ENCODE peak calls at places on chromosomes 11 and 22, in ten cellular contexts. One of them, this sample, is unnamed.

GRCh38 chr22:46812786-46813185 is 50.3 kb downstream of the TBC1D22A start:
- DNase-seq in fibroblast of the aortic adventitia: no peak
- DNase-seq in astrocyte of the spinal cord: no peak
- DNase-seq in heart right ventricle: no peak
- DNase-seq in right atrium auricular region: no peak
- DNase-seq in OCI-LY7: no peak
- DNase-seq in neural progenitor cell: no peak
- DNase-seq in sigmoid colon: no peak
- DNase-seq in right lobe of liver: no peak
- DNase-seq in mucosa of descending colon: peak
- DNase-seq in this sample: no peak

GRCh38 chr11:210122-210802 is 2.8 kb downstream of the RIC8A start:
- DNase-seq in fibroblast of the aortic adventitia: peak
- DNase-seq in astrocyte of the spinal cord: peak
- DNase-seq in heart right ventricle: peak
- DNase-seq in right atrium auricular region: no peak
- DNase-seq in OCI-LY7: no peak
- DNase-seq in neural progenitor cell: no peak
- DNase-seq in sigmoid colon: peak
- DNase-seq in right lobe of liver: no peak
- DNase-seq in mucosa of descending colon: no peak
- DNase-seq in this sample: no peak

GRCh38 chr11:75388386-75389275 is 10.7 kb upstream of the RPS3 start:
- DNase-seq in fibroblast of the aortic adventitia: peak
- DNase-seq in astrocyte of the spinal cord: peak
- DNase-seq in heart right ventricle: peak
- DNase-seq in right atrium auricular region: peak
- DNase-seq in OCI-LY7: peak
- DNase-seq in neural progenitor cell: peak
- DNase-seq in sigmoid colon: peak
- DNase-seq in right lobe of liver: peak
- DNase-seq in mucosa of descending colon: peak
- DNase-seq in this sample: no peak

GRCh38 chr22:46590334-46590733 is 29.9 kb upstream of the GRAMD4 start:
- DNase-seq in fibroblast of the aortic adventitia: no peak
- DNase-seq in astrocyte of the spinal cord: no peak
- DNase-seq in heart right ventricle: peak
- DNase-seq in right atrium auricular region: no peak
- DNase-seq in OCI-LY7: no peak
- DNase-seq in neural progenitor cell: peak
- DNase-seq in sigmoid colon: no peak
- DNase-seq in right lobe of liver: peak
- DNase-seq in mucosa of descending colon: peak
- DNase-seq in this sample: no peak

GRCh38 chr11:19673924-19674390 is 38.7 kb upstream of the NAV2 start:
- DNase-seq in fibroblast of the aortic adventitia: peak
- DNase-seq in astrocyte of the spinal cord: peak
- DNase-seq in heart right ventricle: peak
- DNase-seq in right atrium auricular region: peak
- DNase-seq in OCI-LY7: no peak
- DNase-seq in neural progenitor cell: peak
- DNase-seq in sigmoid colon: peak
- DNase-seq in right lobe of liver: no peak
- DNase-seq in mucosa of descending colon: peak
- DNase-seq in this sample: peak

GRCh38 chr11:2433106-2433925 is 11.0 kb downstream of the TRPM5 start:
- DNase-seq in fibroblast of the aortic adventitia: no peak
- DNase-seq in astrocyte of the spinal cord: no peak
- DNase-seq in heart right ventricle: no peak
- DNase-seq in right atrium auricular region: no peak
- DNase-seq in OCI-LY7: no peak
- DNase-seq in neural progenitor cell: no peak
- DNase-seq in sigmoid colon: no peak
- DNase-seq in right lobe of liver: no peak
- DNase-seq in mucosa of descending colon: no peak
- DNase-seq in this sample: no peak

GRCh38 chr11:12496181-12497025 is 119.0 kb downstream of the PARVA start:
- DNase-seq in fibroblast of the aortic adventitia: no peak
- DNase-seq in astrocyte of the spinal cord: no peak
- DNase-seq in heart right ventricle: no peak
- DNase-seq in right atrium auricular region: no peak
- DNase-seq in OCI-LY7: no peak
- DNase-seq in neural progenitor cell: peak
- DNase-seq in sigmoid colon: no peak
- DNase-seq in right lobe of liver: no peak
- DNase-seq in mucosa of descending colon: no peak
- DNase-seq in this sample: no peak

GRCh38 chr22:17303840-17304779 is 65.2 kb upstream of the CECR2 start:
- DNase-seq in fibroblast of the aortic adventitia: no peak
- DNase-seq in astrocyte of the spinal cord: no peak
- DNase-seq in heart right ventricle: no peak
- DNase-seq in right atrium auricular region: no peak
- DNase-seq in OCI-LY7: peak
- DNase-seq in neural progenitor cell: no peak
- DNase-seq in sigmoid colon: no peak
- DNase-seq in right lobe of liver: no peak
- DNase-seq in mucosa of descending colon: no peak
- DNase-seq in this sample: no peak

GRCh38 chr11:69909561-69910518 is 90.6 kb upstream of the FGF3 start:
- DNase-seq in fibroblast of the aortic adventitia: no peak
- DNase-seq in astrocyte of the spinal cord: peak
- DNase-seq in heart right ventricle: no peak
- DNase-seq in right atrium auricular region: no peak
- DNase-seq in OCI-LY7: peak
- DNase-seq in neural progenitor cell: peak
- DNase-seq in sigmoid colon: peak
- DNase-seq in right lobe of liver: peak
- DNase-seq in mucosa of descending colon: peak
- DNase-seq in this sample: no peak

GRCh38 chr22:25331050-25331449 is 111.6 kb downstream of the CRYBB2 start:
- DNase-seq in fibroblast of the aortic adventitia: no peak
- DNase-seq in astrocyte of the spinal cord: no peak
- DNase-seq in heart right ventricle: no peak
- DNase-seq in right atrium auricular region: no peak
- DNase-seq in OCI-LY7: no peak
- DNase-seq in neural progenitor cell: no peak
- DNase-seq in sigmoid colon: no peak
- DNase-seq in right lobe of liver: no peak
- DNase-seq in mucosa of descending colon: no peak
- DNase-seq in this sample: no peak

GRCh38 chr22:25332386-25332785 is 112.9 kb downstream of the CRYBB2 start:
- DNase-seq in fibroblast of the aortic adventitia: no peak
- DNase-seq in astrocyte of the spinal cord: no peak
- DNase-seq in heart right ventricle: no peak
- DNase-seq in right atrium auricular region: no peak
- DNase-seq in OCI-LY7: no peak
- DNase-seq in neural progenitor cell: no peak
- DNase-seq in sigmoid colon: no peak
- DNase-seq in right lobe of liver: no peak
- DNase-seq in mucosa of descending colon: no peak
- DNase-seq in this sample: no peak

GRCh38 chr22:25334091-25334490 is 114.7 kb downstream of the CRYBB2 start:
- DNase-seq in fibroblast of the aortic adventitia: peak
- DNase-seq in astrocyte of the spinal cord: no peak
- DNase-seq in heart right ventricle: peak
- DNase-seq in right atrium auricular region: no peak
- DNase-seq in OCI-LY7: peak
- DNase-seq in neural progenitor cell: peak
- DNase-seq in sigmoid colon: no peak
- DNase-seq in right lobe of liver: peak
- DNase-seq in mucosa of descending colon: no peak
- DNase-seq in this sample: no peak
- TF ChIP-seq CTCF in fibroblast of the aortic adventitia: peak
- TF ChIP-seq CTCF in astrocyte of the spinal cord: peak
- TF ChIP-seq CTCF in heart right ventricle: peak
- TF ChIP-seq CTCF in right atrium auricular region: peak
- TF ChIP-seq CTCF in OCI-LY7: peak
- TF ChIP-seq CTCF in neural progenitor cell: peak
- TF ChIP-seq CTCF in sigmoid colon: no peak
- TF ChIP-seq CTCF in right lobe of liver: peak
- TF ChIP-seq CTCF in mucosa of descending colon: peak
- TF ChIP-seq CTCF in this sample: no peak

GRCh38 chr11:22115470-22116037 is 77.3 kb upstream of the ANO5 start:
- DNase-seq in fibroblast of the aortic adventitia: no peak
- DNase-seq in astrocyte of the spinal cord: no peak
- DNase-seq in heart right ventricle: peak
- DNase-seq in right atrium auricular region: no peak
- DNase-seq in OCI-LY7: no peak
- DNase-seq in neural progenitor cell: no peak
- DNase-seq in sigmoid colon: no peak
- DNase-seq in right lobe of liver: no peak
- DNase-seq in mucosa of descending colon: no peak
- DNase-seq in this sample: no peak
- H3K4me3 ChIP-seq in fibroblast of the aortic adventitia: no peak
- H3K4me3 ChIP-seq in astrocyte of the spinal cord: no peak
- H3K4me3 ChIP-seq in heart right ventricle: no peak
- H3K4me3 ChIP-seq in right atrium auricular region: no peak
- H3K4me3 ChIP-seq in OCI-LY7: no peak
- H3K4me3 ChIP-seq in neural progenitor cell: no peak
- H3K4me3 ChIP-seq in sigmoid colon: no peak
- H3K4me3 ChIP-seq in right lobe of liver: no peak
- H3K4me3 ChIP-seq in mucosa of descending colon: no peak
- H3K4me3 ChIP-seq in this sample: no peak

GRCh38 chr11:65100674-65101350 is 4.8 kb downstream of the VPS51 start:
- DNase-seq in fibroblast of the aortic adventitia: peak
- DNase-seq in astrocyte of the spinal cord: no peak
- DNase-seq in heart right ventricle: no peak
- DNase-seq in right atrium auricular region: no peak
- DNase-seq in OCI-LY7: no peak
- DNase-seq in neural progenitor cell: no peak
- DNase-seq in sigmoid colon: no peak
- DNase-seq in right lobe of liver: no peak
- DNase-seq in mucosa of descending colon: no peak
- DNase-seq in this sample: no peak
- TF ChIP-seq CTCF in fibroblast of the aortic adventitia: no peak
- TF ChIP-seq CTCF in astrocyte of the spinal cord: no peak
- TF ChIP-seq CTCF in heart right ventricle: no peak
- TF ChIP-seq CTCF in right atrium auricular region: no peak
- TF ChIP-seq CTCF in OCI-LY7: peak
- TF ChIP-seq CTCF in neural progenitor cell: no peak
- TF ChIP-seq CTCF in sigmoid colon: no peak
- TF ChIP-seq CTCF in right lobe of liver: no peak
- TF ChIP-seq CTCF in mucosa of descending colon: no peak
- TF ChIP-seq CTCF in this sample: no peak

GRCh38 chr11:118621071-118621815 is 13.8 kb downstream of the PHLDB1 start:
- DNase-seq in fibroblast of the aortic adventitia: peak
- DNase-seq in astrocyte of the spinal cord: peak
- DNase-seq in heart right ventricle: peak
- DNase-seq in right atrium auricular region: peak
- DNase-seq in OCI-LY7: no peak
- DNase-seq in neural progenitor cell: peak
- DNase-seq in sigmoid colon: peak
- DNase-seq in right lobe of liver: peak
- DNase-seq in mucosa of descending colon: peak
- DNase-seq in this sample: peak

GRCh38 chr11:118619444-118620205 is 12.2 kb downstream of the PHLDB1 start:
- DNase-seq in fibroblast of the aortic adventitia: peak
- DNase-seq in astrocyte of the spinal cord: peak
- DNase-seq in heart right ventricle: peak
- DNase-seq in right atrium auricular region: peak
- DNase-seq in OCI-LY7: no peak
- DNase-seq in neural progenitor cell: no peak
- DNase-seq in sigmoid colon: peak
- DNase-seq in right lobe of liver: no peak
- DNase-seq in mucosa of descending colon: peak
- DNase-seq in this sample: no peak

GRCh38 chr11:118618115-118618990 is 10.9 kb downstream of the PHLDB1 start:
- DNase-seq in fibroblast of the aortic adventitia: peak
- DNase-seq in astrocyte of the spinal cord: peak
- DNase-seq in heart right ventricle: peak
- DNase-seq in right atrium auricular region: peak
- DNase-seq in OCI-LY7: no peak
- DNase-seq in neural progenitor cell: peak
- DNase-seq in sigmoid colon: peak
- DNase-seq in right lobe of liver: peak
- DNase-seq in mucosa of descending colon: peak
- DNase-seq in this sample: no peak

GRCh38 chr11:118620529-118621070 is 13.2 kb downstream of the PHLDB1 start:
- DNase-seq in fibroblast of the aortic adventitia: no peak
- DNase-seq in astrocyte of the spinal cord: no peak
- DNase-seq in heart right ventricle: peak
- DNase-seq in right atrium auricular region: no peak
- DNase-seq in OCI-LY7: no peak
- DNase-seq in neural progenitor cell: no peak
- DNase-seq in sigmoid colon: no peak
- DNase-seq in right lobe of liver: no peak
- DNase-seq in mucosa of descending colon: peak
- DNase-seq in this sample: no peak

DNA sequence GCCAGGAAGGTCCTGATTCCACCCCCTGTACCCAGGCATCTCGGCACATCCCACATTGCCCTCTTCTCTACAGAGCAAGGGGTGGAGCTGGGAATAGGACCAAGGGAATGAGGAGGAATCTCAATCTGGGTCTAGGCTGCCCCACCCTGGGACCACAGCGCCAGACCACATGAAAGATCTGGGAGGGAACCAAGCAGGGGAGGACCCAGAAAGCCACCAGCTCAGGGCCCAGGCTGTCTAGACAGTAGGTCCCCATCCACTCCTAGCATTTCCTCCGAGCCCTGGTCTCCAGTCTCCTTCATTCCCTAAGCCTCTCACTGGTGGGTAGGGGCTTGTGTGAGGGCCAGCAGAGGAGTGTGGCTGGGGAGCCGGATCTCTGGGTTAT is 11.6 kb downstream of the PHLDB1 start:
- DNase-seq in fibroblast of the aortic adventitia: peak
- DNase-seq in astrocyte of the spinal cord: peak
- DNase-seq in heart right ventricle: peak
- DNase-seq in right atrium auricular region: peak
- DNase-seq in OCI-LY7: no peak
- DNase-seq in neural progenitor cell: no peak
- DNase-seq in sigmoid colon: peak
- DNase-seq in right lobe of liver: no peak
- DNase-seq in mucosa of descending colon: peak
- DNase-seq in this sample: peak
- H3K4me3 ChIP-seq in fibroblast of the aortic adventitia: peak
- H3K4me3 ChIP-seq in astrocyte of the spinal cord: no peak
- H3K4me3 ChIP-seq in heart right ventricle: no peak
- H3K4me3 ChIP-seq in right atrium auricular region: no peak
- H3K4me3 ChIP-seq in OCI-LY7: no peak
- H3K4me3 ChIP-seq in neural progenitor cell: no peak
- H3K4me3 ChIP-seq in sigmoid colon: no peak
- H3K4me3 ChIP-seq in right lobe of liver: no peak
- H3K4me3 ChIP-seq in mucosa of descending colon: no peak
- H3K4me3 ChIP-seq in this sample: peak

GRCh38 chr11:72814831-72815618 is 814 bp downstream of the ATG16L2 start:
- DNase-seq in fibroblast of the aortic adventitia: peak
- DNase-seq in astrocyte of the spinal cord: peak
- DNase-seq in heart right ventricle: peak
- DNase-seq in right atrium auricular region: no peak
- DNase-seq in OCI-LY7: peak
- DNase-seq in neural progenitor cell: peak
- DNase-seq in sigmoid colon: no peak
- DNase-seq in right lobe of liver: no peak
- DNase-seq in mucosa of descending colon: peak
- DNase-seq in this sample: peak
- TF ChIP-seq CTCF in fibroblast of the aortic adventitia: peak
- TF ChIP-seq CTCF in astrocyte of the spinal cord: peak
- TF ChIP-seq CTCF in heart right ventricle: peak
- TF ChIP-seq CTCF in right atrium auricular region: no peak
- TF ChIP-seq CTCF in OCI-LY7: peak
- TF ChIP-seq CTCF in neural progenitor cell: peak
- TF ChIP-seq CTCF in sigmoid colon: no peak
- TF ChIP-seq CTCF in right lobe of liver: no peak
- TF ChIP-seq CTCF in mucosa of descending colon: no peak
- TF ChIP-seq CTCF in this sample: no peak

GRCh38 chr11:120985718-120986569 is 38.0 kb upstream of the TBCEL start:
- DNase-seq in fibroblast of the aortic adventitia: peak
- DNase-seq in astrocyte of the spinal cord: peak
- DNase-seq in heart right ventricle: peak
- DNase-seq in right atrium auricular region: no peak
- DNase-seq in OCI-LY7: no peak
- DNase-seq in neural progenitor cell: peak
- DNase-seq in sigmoid colon: peak
- DNase-seq in right lobe of liver: peak
- DNase-seq in mucosa of descending colon: peak
- DNase-seq in this sample: no peak
- H3K4me3 ChIP-seq in fibroblast of the aortic adventitia: peak
- H3K4me3 ChIP-seq in astrocyte of the spinal cord: peak
- H3K4me3 ChIP-seq in heart right ventricle: peak
- H3K4me3 ChIP-seq in right atrium auricular region: peak
- H3K4me3 ChIP-seq in OCI-LY7: no peak
- H3K4me3 ChIP-seq in neural progenitor cell: peak
- H3K4me3 ChIP-seq in sigmoid colon: peak
- H3K4me3 ChIP-seq in right lobe of liver: peak
- H3K4me3 ChIP-seq in mucosa of descending colon: no peak
- H3K4me3 ChIP-seq in this sample: peak

This sample was measured in coronary artery.